ENCODE peak calls at places on chromosome 7, in seven cellular contexts. One of them, this sample, is unnamed. For H3K9me2, the result is how much of the 10 kb centered on the place peaks cover.

GRCh38 chr7:26454180-26454579 is 162.5 kb downstream of the SNX10 start:
- DNase-seq in hepatocyte: no peak
- DNase-seq in GM23248: peak
- DNase-seq in PC-3: peak
- DNase-seq in MM.1S: no peak
- DNase-seq in SK-N-SH: no peak
- DNase-seq in GM23338: no peak
- DNase-seq in this sample: no peak

GRCh38 chr7:657565-658119 is 68.9 kb upstream of the DNAAF5 start:
- DNase-seq in hepatocyte: peak
- DNase-seq in GM23248: peak
- DNase-seq in PC-3: no peak
- DNase-seq in MM.1S: no peak
- DNase-seq in SK-N-SH: no peak
- DNase-seq in GM23338: no peak
- DNase-seq in this sample: no peak

GRCh38 chr7:79855172-79855571 is 279.5 kb upstream of the GNAI1 start:
- DNase-seq in hepatocyte: no peak
- DNase-seq in GM23248: peak
- DNase-seq in PC-3: no peak
- DNase-seq in MM.1S: no peak
- DNase-seq in SK-N-SH: no peak
- DNase-seq in GM23338: no peak
- DNase-seq in this sample: no peak

GRCh38 chr7:1844336-1844955 is 174.4 kb downstream of the ELFN1 start:
- DNase-seq in hepatocyte: no peak
- DNase-seq in GM23248: no peak
- DNase-seq in PC-3: no peak
- DNase-seq in MM.1S: no peak
- DNase-seq in SK-N-SH: peak
- DNase-seq in GM23338: no peak
- DNase-seq in this sample: no peak

GRCh38 chr7:41648506-41648905 is 54.4 kb downstream of the INHBA start:
- DNase-seq in hepatocyte: no peak
- DNase-seq in GM23248: no peak
- DNase-seq in PC-3: no peak
- DNase-seq in MM.1S: no peak
- DNase-seq in SK-N-SH: no peak
- DNase-seq in GM23338: no peak
- DNase-seq in this sample: no peak

GRCh38 chr7:70027864-70028263 is 429.6 kb downstream of the AUTS2 start:
- DNase-seq in hepatocyte: no peak
- DNase-seq in GM23248: no peak
- DNase-seq in PC-3: no peak
- DNase-seq in MM.1S: no peak
- DNase-seq in SK-N-SH: no peak
- DNase-seq in GM23338: no peak
- DNase-seq in this sample: no peak

GRCh38 chr7:3549598-3549997 is 248.5 kb downstream of the SDK1 start:
- DNase-seq in hepatocyte: no peak
- DNase-seq in GM23248: no peak
- DNase-seq in PC-3: no peak
- DNase-seq in MM.1S: no peak
- DNase-seq in SK-N-SH: no peak
- DNase-seq in GM23338: no peak
- DNase-seq in this sample: no peak

GRCh38 chr7:113200281-113200680 is 81.9 kb upstream of the SMIM30 start:
- DNase-seq in hepatocyte: no peak
- DNase-seq in GM23248: peak
- DNase-seq in PC-3: no peak
- DNase-seq in MM.1S: no peak
- DNase-seq in SK-N-SH: no peak
- DNase-seq in GM23338: no peak
- DNase-seq in this sample: no peak

GRCh38 chr7:14158111-14158510 is 168.6 kb upstream of the ETV1 start:
- DNase-seq in hepatocyte: no peak
- DNase-seq in GM23248: no peak
- DNase-seq in PC-3: no peak
- DNase-seq in MM.1S: no peak
- DNase-seq in SK-N-SH: no peak
- DNase-seq in GM23338: no peak
- DNase-seq in this sample: no peak

GRCh38 chr7:134174797-134175261 is 47.7 kb downstream of the LRGUK start:
- DNase-seq in hepatocyte: peak
- DNase-seq in GM23248: peak
- DNase-seq in PC-3: peak
- DNase-seq in MM.1S: peak
- DNase-seq in SK-N-SH: no peak
- DNase-seq in GM23338: no peak
- DNase-seq in this sample: no peak

GRCh38 chr7:90345548-90346319 is 782 bp upstream of the GTPBP10 start:
- DNase-seq in hepatocyte: peak
- DNase-seq in GM23248: peak
- DNase-seq in PC-3: peak
- DNase-seq in MM.1S: peak
- DNase-seq in SK-N-SH: peak
- DNase-seq in GM23338: peak
- DNase-seq in this sample: no peak

GRCh38 chr7:39754326-39755120 is 131.2 kb downstream of the RALA start:
- DNase-seq in hepatocyte: peak
- DNase-seq in GM23248: peak
- DNase-seq in PC-3: no peak
- DNase-seq in MM.1S: no peak
- DNase-seq in SK-N-SH: no peak
- DNase-seq in GM23338: peak
- DNase-seq in this sample: no peak

GRCh38 chr7:80791509-80791929 is 127.3 kb downstream of the SEMA3C start:
- DNase-seq in hepatocyte: no peak
- DNase-seq in GM23248: no peak
- DNase-seq in PC-3: no peak
- DNase-seq in MM.1S: no peak
- DNase-seq in SK-N-SH: peak
- DNase-seq in GM23338: no peak
- DNase-seq in this sample: no peak

GRCh38 chr7:98674461-98674860 is 57.4 kb downstream of the NPTX2 start:
- DNase-seq in hepatocyte: no peak
- DNase-seq in GM23248: no peak
- DNase-seq in PC-3: peak
- DNase-seq in MM.1S: no peak
- DNase-seq in SK-N-SH: no peak
- DNase-seq in GM23338: no peak
- DNase-seq in this sample: no peak

GRCh38 chr7:96719164-96719563 is 9.5 kb upstream of the SEM1 start:
- DNase-seq in hepatocyte: no peak
- DNase-seq in GM23248: no peak
- DNase-seq in PC-3: no peak
- DNase-seq in MM.1S: no peak
- DNase-seq in SK-N-SH: no peak
- DNase-seq in GM23338: peak
- DNase-seq in this sample: no peak

GRCh38 chr7:88927-89921 is 103.1 kb upstream of the FAM20C start:
- DNase-seq in hepatocyte: peak
- DNase-seq in GM23248: peak
- DNase-seq in PC-3: peak
- DNase-seq in MM.1S: no peak
- DNase-seq in SK-N-SH: no peak
- DNase-seq in GM23338: no peak
- DNase-seq in this sample: peak

GRCh38 chr7:151311294-151311864 is 30.2 kb upstream of the NUB1 start:
- DNase-seq in hepatocyte: no peak
- DNase-seq in GM23248: peak
- DNase-seq in PC-3: peak
- DNase-seq in MM.1S: peak
- DNase-seq in SK-N-SH: no peak
- DNase-seq in GM23338: peak
- DNase-seq in this sample: peak

GRCh38 chr7:84384417-84384816 is 189.8 kb upstream of the SEMA3A start:
- DNase-seq in hepatocyte: no peak
- DNase-seq in GM23248: peak
- DNase-seq in PC-3: no peak
- DNase-seq in MM.1S: no peak
- DNase-seq in SK-N-SH: no peak
- DNase-seq in GM23338: no peak
- DNase-seq in this sample: no peak

GRCh38 chr7:105423987-105424386 is 35.3 kb upstream of the SRPK2 start:
- DNase-seq in hepatocyte: no peak
- DNase-seq in GM23248: no peak
- DNase-seq in PC-3: no peak
- DNase-seq in MM.1S: no peak
- DNase-seq in SK-N-SH: no peak
- DNase-seq in GM23338: no peak
- DNase-seq in this sample: no peak

GRCh38 chr7:151342102-151342646 is 562 bp downstream of the NUB1 start:
- DNase-seq in hepatocyte: no peak
- DNase-seq in GM23248: peak
- DNase-seq in PC-3: no peak
- DNase-seq in MM.1S: peak
- DNase-seq in SK-N-SH: no peak
- DNase-seq in GM23338: no peak
- DNase-seq in this sample: no peak

GRCh38 chr7:135512135-135512887 is 2.4 kb upstream of the CNOT4 start:
- DNase-seq in hepatocyte: peak
- DNase-seq in GM23248: peak
- DNase-seq in PC-3: peak
- DNase-seq in MM.1S: peak
- DNase-seq in SK-N-SH: peak
- DNase-seq in GM23338: peak
- DNase-seq in this sample: peak

DNA sequence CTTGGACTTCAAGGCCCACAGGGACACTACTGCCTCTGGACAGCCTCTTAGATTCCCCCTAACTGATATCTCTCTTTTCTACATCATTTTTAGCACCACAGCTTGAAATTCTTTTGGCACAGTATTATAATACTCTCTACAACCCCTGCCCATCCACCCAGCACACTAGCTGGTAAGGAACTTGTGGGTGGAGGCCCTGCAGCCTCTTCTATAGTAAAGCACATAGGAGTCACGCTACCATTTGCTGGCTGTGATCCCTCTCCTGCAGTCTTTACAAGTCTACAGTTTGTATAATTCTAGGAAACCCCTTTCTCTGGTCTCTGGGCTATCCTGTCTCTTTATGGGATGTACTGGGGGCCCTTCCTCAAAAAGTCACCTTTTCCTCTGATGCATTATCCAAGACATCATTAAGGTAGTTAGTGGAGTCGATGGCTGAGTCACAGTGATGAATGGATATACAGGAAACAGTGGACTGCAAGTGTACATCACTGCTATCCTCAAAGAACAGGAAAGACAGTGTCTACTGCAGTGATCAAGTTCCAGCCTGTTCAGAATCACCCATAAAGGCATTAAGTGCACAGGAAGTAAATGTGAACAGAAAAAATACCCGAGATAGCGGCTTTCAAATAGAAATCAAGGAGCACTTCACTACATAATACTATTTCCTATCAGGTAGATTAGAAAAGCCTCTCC is 54.4 kb downstream of the STK17A start:
- DNase-seq in hepatocyte: no peak
- DNase-seq in GM23248: peak
- DNase-seq in PC-3: peak
- DNase-seq in MM.1S: no peak
- DNase-seq in SK-N-SH: no peak
- DNase-seq in GM23338: no peak
- DNase-seq in this sample: no peak
- H3K9me2 ChIP-seq in hepatocyte: under half
- H3K9me2 ChIP-seq in GM23248: under half
- H3K9me2 ChIP-seq in PC-3: under half
- H3K9me2 ChIP-seq in MM.1S: under half
- H3K9me2 ChIP-seq in SK-N-SH: under half
- H3K9me2 ChIP-seq in GM23338: under half
- H3K9me2 ChIP-seq in this sample: under half

GRCh38 chr7:18829101-18829486 is 288.3 kb downstream of the TWIST1 start:
- DNase-seq in hepatocyte: no peak
- DNase-seq in GM23248: peak
- DNase-seq in PC-3: no peak
- DNase-seq in MM.1S: no peak
- DNase-seq in SK-N-SH: peak
- DNase-seq in GM23338: no peak
- DNase-seq in this sample: no peak
- H3K9me2 ChIP-seq in hepatocyte: under half
- H3K9me2 ChIP-seq in GM23248: under half
- H3K9me2 ChIP-seq in PC-3: under half
- H3K9me2 ChIP-seq in MM.1S: under half
- H3K9me2 ChIP-seq in SK-N-SH: under half
- H3K9me2 ChIP-seq in GM23338: under half
- H3K9me2 ChIP-seq in this sample: under half

GRCh38 chr7:38328814-38329213 is 55.4 kb upstream of the TARP start:
- DNase-seq in hepatocyte: no peak
- DNase-seq in GM23248: no peak
- DNase-seq in PC-3: no peak
- DNase-seq in MM.1S: no peak
- DNase-seq in SK-N-SH: no peak
- DNase-seq in GM23338: no peak
- DNase-seq in this sample: no peak

GRCh38 chr7:38330048-38330447 is 56.6 kb upstream of the TARP start:
- DNase-seq in hepatocyte: no peak
- DNase-seq in GM23248: no peak
- DNase-seq in PC-3: no peak
- DNase-seq in MM.1S: no peak
- DNase-seq in SK-N-SH: no peak
- DNase-seq in GM23338: no peak
- DNase-seq in this sample: no peak

GRCh38 chr7:38330861-38331709 is 57.6 kb upstream of the TARP start:
- DNase-seq in hepatocyte: no peak
- DNase-seq in GM23248: no peak
- DNase-seq in PC-3: no peak
- DNase-seq in MM.1S: no peak
- DNase-seq in SK-N-SH: no peak
- DNase-seq in GM23338: peak
- DNase-seq in this sample: peak

GRCh38 chr7:38327597-38327996 is 54.2 kb upstream of the TARP start:
- DNase-seq in hepatocyte: no peak
- DNase-seq in GM23248: peak
- DNase-seq in PC-3: no peak
- DNase-seq in MM.1S: no peak
- DNase-seq in SK-N-SH: no peak
- DNase-seq in GM23338: no peak
- DNase-seq in this sample: no peak

DNA sequence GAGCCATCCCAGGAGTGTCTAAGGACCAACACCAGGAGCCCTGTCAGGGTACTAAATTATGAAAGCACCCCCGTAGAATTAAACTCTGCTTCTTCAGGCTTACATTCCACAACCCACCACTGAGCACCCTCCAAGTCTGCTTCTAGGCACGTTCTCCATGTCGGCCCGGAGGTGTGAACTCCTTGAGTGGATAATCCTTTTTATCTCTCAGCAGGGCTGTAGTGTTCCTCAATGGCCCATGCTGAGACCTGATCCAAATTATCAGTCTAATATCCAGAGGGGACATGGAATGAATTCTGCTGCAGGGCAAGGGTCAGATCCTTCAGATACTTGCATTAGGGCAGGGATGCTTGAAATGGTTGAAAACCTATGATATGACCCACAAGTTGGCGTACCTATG is 55.9 kb upstream of the TARP start:
- DNase-seq in hepatocyte: no peak
- DNase-seq in GM23248: no peak
- DNase-seq in PC-3: no peak
- DNase-seq in MM.1S: no peak
- DNase-seq in SK-N-SH: no peak
- DNase-seq in GM23338: no peak
- DNase-seq in this sample: no peak
- H3K9me2 ChIP-seq in hepatocyte: under half
- H3K9me2 ChIP-seq in GM23248: under half
- H3K9me2 ChIP-seq in PC-3: under half
- H3K9me2 ChIP-seq in MM.1S: under half
- H3K9me2 ChIP-seq in SK-N-SH: under half
- H3K9me2 ChIP-seq in GM23338: under half
- H3K9me2 ChIP-seq in this sample: under half

GRCh38 chr7:47227762-47228177 is 354.1 kb downstream of the TNS3 start:
- DNase-seq in hepatocyte: peak
- DNase-seq in GM23248: peak
- DNase-seq in PC-3: peak
- DNase-seq in MM.1S: no peak
- DNase-seq in SK-N-SH: peak
- DNase-seq in GM23338: no peak
- DNase-seq in this sample: no peak
- H3K9me2 ChIP-seq in hepatocyte: under half
- H3K9me2 ChIP-seq in GM23248: under half
- H3K9me2 ChIP-seq in PC-3: under half
- H3K9me2 ChIP-seq in MM.1S: under half
- H3K9me2 ChIP-seq in SK-N-SH: under half
- H3K9me2 ChIP-seq in GM23338: under half
- H3K9me2 ChIP-seq in this sample: under half

This sample was measured in Karpas-422.